ENCODE peak calls at places on chromosomes 3 and 15, in nine cellular contexts. One of them, this sample, is unnamed.

GRCh38 chr3:160401301-160402095 is 2.0 kb downstream of the SMC4 start:
- DNase-seq in right lobe of liver: no peak
- DNase-seq in LNCaP clone FGC: no peak
- DNase-seq in fibroblast of pulmonary artery: peak
- DNase-seq in psoas muscle: no peak
- DNase-seq in HFF-Myc: no peak
- DNase-seq in thoracic aorta: no peak
- DNase-seq in sigmoid colon: no peak
- DNase-seq in cardiac muscle cell: peak
- DNase-seq in this sample: peak

GRCh38 chr15:37891754-37892368 is 42.6 kb upstream of the TMCO5A start:
- DNase-seq in right lobe of liver: no peak
- DNase-seq in LNCaP clone FGC: no peak
- DNase-seq in fibroblast of pulmonary artery: peak
- DNase-seq in psoas muscle: no peak
- DNase-seq in HFF-Myc: peak
- DNase-seq in thoracic aorta: no peak
- DNase-seq in sigmoid colon: no peak
- DNase-seq in cardiac muscle cell: peak
- DNase-seq in this sample: peak

GRCh38 chr3:128845695-128846491 is 33.5 kb upstream of the ACAD9 start:
- DNase-seq in right lobe of liver: peak
- DNase-seq in LNCaP clone FGC: no peak
- DNase-seq in fibroblast of pulmonary artery: peak
- DNase-seq in psoas muscle: peak
- DNase-seq in HFF-Myc: peak
- DNase-seq in thoracic aorta: peak
- DNase-seq in sigmoid colon: peak
- DNase-seq in cardiac muscle cell: peak
- DNase-seq in this sample: peak

GRCh38 chr15:62524848-62525247 is 359.8 kb upstream of the C2CD4B start:
- DNase-seq in right lobe of liver: no peak
- DNase-seq in LNCaP clone FGC: no peak
- DNase-seq in fibroblast of pulmonary artery: no peak
- DNase-seq in psoas muscle: no peak
- DNase-seq in HFF-Myc: no peak
- DNase-seq in thoracic aorta: no peak
- DNase-seq in sigmoid colon: no peak
- DNase-seq in cardiac muscle cell: no peak
- DNase-seq in this sample: no peak

GRCh38 chr3:143329567-143330164 is 210.1 kb downstream of the CHST2 start:
- DNase-seq in right lobe of liver: peak
- DNase-seq in LNCaP clone FGC: no peak
- DNase-seq in fibroblast of pulmonary artery: peak
- DNase-seq in psoas muscle: no peak
- DNase-seq in HFF-Myc: peak
- DNase-seq in thoracic aorta: no peak
- DNase-seq in sigmoid colon: no peak
- DNase-seq in cardiac muscle cell: no peak
- DNase-seq in this sample: no peak

GRCh38 chr15:73305331-73306211 is 63.2 kb downstream of the HCN4 start:
- DNase-seq in right lobe of liver: no peak
- DNase-seq in LNCaP clone FGC: peak
- DNase-seq in fibroblast of pulmonary artery: peak
- DNase-seq in psoas muscle: no peak
- DNase-seq in HFF-Myc: peak
- DNase-seq in thoracic aorta: no peak
- DNase-seq in sigmoid colon: no peak
- DNase-seq in cardiac muscle cell: peak
- DNase-seq in this sample: peak

GRCh38 chr15:73686781-73687256 is 2.6 kb downstream of the CD276 start:
- DNase-seq in right lobe of liver: no peak
- DNase-seq in LNCaP clone FGC: no peak
- DNase-seq in fibroblast of pulmonary artery: peak
- DNase-seq in psoas muscle: no peak
- DNase-seq in HFF-Myc: no peak
- DNase-seq in thoracic aorta: no peak
- DNase-seq in sigmoid colon: peak
- DNase-seq in cardiac muscle cell: no peak
- DNase-seq in this sample: peak

GRCh38 chr15:34358367-34358766 is 8.6 kb downstream of the LPCAT4 start:
- DNase-seq in right lobe of liver: no peak
- DNase-seq in LNCaP clone FGC: no peak
- DNase-seq in fibroblast of pulmonary artery: no peak
- DNase-seq in psoas muscle: no peak
- DNase-seq in HFF-Myc: no peak
- DNase-seq in thoracic aorta: no peak
- DNase-seq in sigmoid colon: no peak
- DNase-seq in cardiac muscle cell: no peak
- DNase-seq in this sample: no peak

GRCh38 chr3:87359807-87360206 is 83.4 kb upstream of the POU1F1 start:
- DNase-seq in right lobe of liver: no peak
- DNase-seq in LNCaP clone FGC: peak
- DNase-seq in fibroblast of pulmonary artery: no peak
- DNase-seq in psoas muscle: no peak
- DNase-seq in HFF-Myc: no peak
- DNase-seq in thoracic aorta: no peak
- DNase-seq in sigmoid colon: no peak
- DNase-seq in cardiac muscle cell: no peak
- DNase-seq in this sample: no peak

GRCh38 chr15:72850833-72851232 is 67.3 kb upstream of the ADPGK start:
- DNase-seq in right lobe of liver: no peak
- DNase-seq in LNCaP clone FGC: no peak
- DNase-seq in fibroblast of pulmonary artery: no peak
- DNase-seq in psoas muscle: no peak
- DNase-seq in HFF-Myc: no peak
- DNase-seq in thoracic aorta: no peak
- DNase-seq in sigmoid colon: no peak
- DNase-seq in cardiac muscle cell: peak
- DNase-seq in this sample: no peak

GRCh38 chr15:81000144-81000625 is 538 bp upstream of the TLNRD1 start:
- DNase-seq in right lobe of liver: no peak
- DNase-seq in LNCaP clone FGC: no peak
- DNase-seq in fibroblast of pulmonary artery: no peak
- DNase-seq in psoas muscle: no peak
- DNase-seq in HFF-Myc: no peak
- DNase-seq in thoracic aorta: no peak
- DNase-seq in sigmoid colon: no peak
- DNase-seq in cardiac muscle cell: no peak
- DNase-seq in this sample: peak

GRCh38 chr15:70775160-70775559 is 11.8 kb upstream of the UACA start:
- DNase-seq in right lobe of liver: no peak
- DNase-seq in LNCaP clone FGC: no peak
- DNase-seq in fibroblast of pulmonary artery: peak
- DNase-seq in psoas muscle: no peak
- DNase-seq in HFF-Myc: peak
- DNase-seq in thoracic aorta: no peak
- DNase-seq in sigmoid colon: no peak
- DNase-seq in cardiac muscle cell: no peak
- DNase-seq in this sample: peak

GRCh38 chr3:42116466-42116865 is 25.3 kb downstream of the TRAK1 start:
- DNase-seq in right lobe of liver: no peak
- DNase-seq in LNCaP clone FGC: no peak
- DNase-seq in fibroblast of pulmonary artery: no peak
- DNase-seq in psoas muscle: no peak
- DNase-seq in HFF-Myc: no peak
- DNase-seq in thoracic aorta: no peak
- DNase-seq in sigmoid colon: no peak
- DNase-seq in cardiac muscle cell: no peak
- DNase-seq in this sample: peak

GRCh38 chr3:25744477-25744876 is 38.8 kb downstream of the NGLY1 start:
- DNase-seq in right lobe of liver: no peak
- DNase-seq in LNCaP clone FGC: no peak
- DNase-seq in fibroblast of pulmonary artery: no peak
- DNase-seq in psoas muscle: no peak
- DNase-seq in HFF-Myc: no peak
- DNase-seq in thoracic aorta: no peak
- DNase-seq in sigmoid colon: no peak
- DNase-seq in cardiac muscle cell: no peak
- DNase-seq in this sample: no peak

GRCh38 chr3:77240072-77240650 is 200.3 kb downstream of the ROBO2 start:
- DNase-seq in right lobe of liver: no peak
- DNase-seq in LNCaP clone FGC: no peak
- DNase-seq in fibroblast of pulmonary artery: no peak
- DNase-seq in psoas muscle: no peak
- DNase-seq in HFF-Myc: no peak
- DNase-seq in thoracic aorta: no peak
- DNase-seq in sigmoid colon: no peak
- DNase-seq in cardiac muscle cell: no peak
- DNase-seq in this sample: no peak

GRCh38 chr15:68062214-68062613 is 8.1 kb downstream of the PIAS1 start:
- DNase-seq in right lobe of liver: no peak
- DNase-seq in LNCaP clone FGC: no peak
- DNase-seq in fibroblast of pulmonary artery: no peak
- DNase-seq in psoas muscle: no peak
- DNase-seq in HFF-Myc: no peak
- DNase-seq in thoracic aorta: no peak
- DNase-seq in sigmoid colon: no peak
- DNase-seq in cardiac muscle cell: no peak
- DNase-seq in this sample: no peak
- H3K4me3 ChIP-seq in right lobe of liver: no peak
- H3K4me3 ChIP-seq in LNCaP clone FGC: no peak
- H3K4me3 ChIP-seq in fibroblast of pulmonary artery: no peak
- H3K4me3 ChIP-seq in psoas muscle: no peak
- H3K4me3 ChIP-seq in HFF-Myc: no peak
- H3K4me3 ChIP-seq in thoracic aorta: no peak
- H3K4me3 ChIP-seq in sigmoid colon: no peak
- H3K4me3 ChIP-seq in cardiac muscle cell: no peak
- H3K4me3 ChIP-seq in this sample: no peak

GRCh38 chr3:10187295-10187876 is 22.7 kb downstream of the IRAK2 start:
- DNase-seq in right lobe of liver: no peak
- DNase-seq in LNCaP clone FGC: no peak
- DNase-seq in fibroblast of pulmonary artery: no peak
- DNase-seq in psoas muscle: no peak
- DNase-seq in HFF-Myc: no peak
- DNase-seq in thoracic aorta: no peak
- DNase-seq in sigmoid colon: no peak
- DNase-seq in cardiac muscle cell: no peak
- DNase-seq in this sample: no peak

GRCh38 chr3:10187944-10188343 is 23.2 kb downstream of the IRAK2 start:
- DNase-seq in right lobe of liver: no peak
- DNase-seq in LNCaP clone FGC: no peak
- DNase-seq in fibroblast of pulmonary artery: no peak
- DNase-seq in psoas muscle: no peak
- DNase-seq in HFF-Myc: no peak
- DNase-seq in thoracic aorta: no peak
- DNase-seq in sigmoid colon: no peak
- DNase-seq in cardiac muscle cell: no peak
- DNase-seq in this sample: peak

GRCh38 chr3:10188798-10189556 is 24.3 kb downstream of the IRAK2 start:
- DNase-seq in right lobe of liver: no peak
- DNase-seq in LNCaP clone FGC: no peak
- DNase-seq in fibroblast of pulmonary artery: no peak
- DNase-seq in psoas muscle: peak
- DNase-seq in HFF-Myc: no peak
- DNase-seq in thoracic aorta: no peak
- DNase-seq in sigmoid colon: no peak
- DNase-seq in cardiac muscle cell: no peak
- DNase-seq in this sample: no peak

GRCh38 chr3:10184250-10184649 is 19.5 kb downstream of the IRAK2 start:
- DNase-seq in right lobe of liver: no peak
- DNase-seq in LNCaP clone FGC: no peak
- DNase-seq in fibroblast of pulmonary artery: no peak
- DNase-seq in psoas muscle: no peak
- DNase-seq in HFF-Myc: no peak
- DNase-seq in thoracic aorta: no peak
- DNase-seq in sigmoid colon: no peak
- DNase-seq in cardiac muscle cell: no peak
- DNase-seq in this sample: no peak

GRCh38 chr3:10185804-10186762 is 21.4 kb downstream of the IRAK2 start:
- DNase-seq in right lobe of liver: no peak
- DNase-seq in LNCaP clone FGC: no peak
- DNase-seq in fibroblast of pulmonary artery: peak
- DNase-seq in psoas muscle: no peak
- DNase-seq in HFF-Myc: no peak
- DNase-seq in thoracic aorta: no peak
- DNase-seq in sigmoid colon: no peak
- DNase-seq in cardiac muscle cell: no peak
- DNase-seq in this sample: no peak
- TF ChIP-seq CTCF in right lobe of liver: no peak
- TF ChIP-seq CTCF in LNCaP clone FGC: no peak
- TF ChIP-seq CTCF in fibroblast of pulmonary artery: no peak
- TF ChIP-seq CTCF in psoas muscle: no peak
- TF ChIP-seq CTCF in HFF-Myc: no peak
- TF ChIP-seq CTCF in thoracic aorta: no peak
- TF ChIP-seq CTCF in sigmoid colon: no peak
- TF ChIP-seq CTCF in cardiac muscle cell: no peak
- TF ChIP-seq CTCF in this sample: no peak

DNA sequence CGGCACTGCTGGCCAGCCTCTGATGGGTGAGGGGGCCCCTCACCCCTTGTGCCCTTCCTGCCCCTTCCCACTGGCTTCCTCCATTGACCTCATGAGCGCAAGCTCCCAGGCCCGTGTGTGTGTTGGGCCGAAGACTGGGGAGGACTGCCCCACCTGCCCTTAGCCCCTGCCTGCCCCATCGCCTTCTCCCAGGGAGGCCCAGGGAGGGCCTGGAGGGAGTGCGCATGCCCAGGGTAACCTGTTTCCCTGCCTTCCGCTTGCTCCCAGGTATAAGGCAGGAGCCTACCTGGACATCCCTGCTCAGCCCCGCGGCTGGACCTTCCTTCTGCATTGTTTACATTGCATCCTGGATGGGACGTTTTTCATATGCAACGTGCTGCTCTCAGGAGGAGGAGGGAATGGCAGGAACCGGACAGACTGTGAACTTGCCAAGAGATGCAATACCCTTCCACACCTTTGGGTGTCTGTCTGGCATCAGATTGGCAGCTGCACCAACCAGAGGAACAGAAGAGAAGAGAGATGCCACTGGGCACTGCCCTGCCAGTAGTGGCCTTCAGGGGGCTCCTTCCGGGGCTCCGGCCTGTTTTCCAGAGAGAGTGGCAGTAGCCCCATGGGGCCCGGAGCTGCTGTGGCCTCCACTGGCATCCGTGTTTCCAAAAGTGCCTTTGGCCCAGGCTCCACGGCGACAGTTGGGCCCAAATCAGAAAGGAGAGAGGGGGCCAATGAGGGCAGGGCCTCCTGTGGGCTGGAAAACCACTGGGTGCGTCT is 8.8 kb downstream of the DLL4 start:
- DNase-seq in right lobe of liver: no peak
- DNase-seq in LNCaP clone FGC: peak
- DNase-seq in fibroblast of pulmonary artery: no peak
- DNase-seq in psoas muscle: no peak
- DNase-seq in HFF-Myc: no peak
- DNase-seq in thoracic aorta: no peak
- DNase-seq in sigmoid colon: no peak
- DNase-seq in cardiac muscle cell: no peak
- DNase-seq in this sample: peak
- H3K4me3 ChIP-seq in right lobe of liver: no peak
- H3K4me3 ChIP-seq in LNCaP clone FGC: no peak
- H3K4me3 ChIP-seq in fibroblast of pulmonary artery: no peak
- H3K4me3 ChIP-seq in psoas muscle: peak
- H3K4me3 ChIP-seq in HFF-Myc: no peak
- H3K4me3 ChIP-seq in thoracic aorta: no peak
- H3K4me3 ChIP-seq in sigmoid colon: no peak
- H3K4me3 ChIP-seq in cardiac muscle cell: no peak
- H3K4me3 ChIP-seq in this sample: no peak

GRCh38 chr3:28726840-28727239 is 378.2 kb upstream of the AZI2 start:
- DNase-seq in right lobe of liver: peak
- DNase-seq in LNCaP clone FGC: no peak
- DNase-seq in fibroblast of pulmonary artery: peak
- DNase-seq in psoas muscle: peak
- DNase-seq in HFF-Myc: no peak
- DNase-seq in thoracic aorta: no peak
- DNase-seq in sigmoid colon: no peak
- DNase-seq in cardiac muscle cell: peak
- DNase-seq in this sample: peak
- TF ChIP-seq CTCF in right lobe of liver: peak
- TF ChIP-seq CTCF in LNCaP clone FGC: peak
- TF ChIP-seq CTCF in fibroblast of pulmonary artery: peak
- TF ChIP-seq CTCF in psoas muscle: peak
- TF ChIP-seq CTCF in HFF-Myc: peak
- TF ChIP-seq CTCF in thoracic aorta: peak
- TF ChIP-seq CTCF in sigmoid colon: no peak
- TF ChIP-seq CTCF in cardiac muscle cell: peak
- TF ChIP-seq CTCF in this sample: peak

This sample was measured in osteoblast.